ENCODE peak calls at places on chromosome 13, in six cellular contexts. C is mesenchymal stem cell, M is neuronal stem cell, G is IMR-90, Y is H1, Z is trophoblast cell. X is an unnamed sample.

GRCh38 chr13:90717451-90717936 is 630.0 kb upstream of the MIR17HG start:
- DNase-seq in C (peak; percentile 82), M (peak; percentile 72), G (peak; percentile 10), Y (no peak), Z (no peak), X (no peak)

GRCh38 chr13:98977568-98978270 is at the start of gene DOCK9:
- DNase-seq in C (peak; percentile 84), M (peak; percentile 26), G (peak; percentile 65), Y (no peak), Z (peak; percentile 24), X (peak; percentile 63)

GRCh38 chr13:45695198-45695730 is 6.9 kb upstream of the CBY2 start:
- DNase-seq in C (no peak), M (no peak), G (no peak), Y (no peak), Z (peak; percentile 3), X (no peak)

GRCh38 chr13:30572859-30573275 is 44.9 kb upstream of the USPL1 start:
- DNase-seq in C (peak; percentile 76), M (no peak), G (peak; percentile 57), Y (no peak), Z (peak; percentile 27), X (no peak)

GRCh38 chr13:75153386-75153785 is 328.6 kb downstream of the TBC1D4 start:
- DNase-seq in C (no peak), M (no peak), G (no peak), Y (no peak), Z (no peak), X (no peak)

GRCh38 chr13:32669030-32669646 is 82.9 kb downstream of the PDS5B start:
- DNase-seq in C (peak; percentile 64), M (peak; percentile 12), G (peak; percentile 67), Y (no peak), Z (peak; percentile 68), X (no peak)

GRCh38 chr13:101523154-101523669 is 70.7 kb downstream of the ITGBL1 start:
- DNase-seq in C (no peak), M (no peak), G (no peak), Y (no peak), Z (no peak), X (no peak)

GRCh38 chr13:23753523-23753922 is 135.7 kb downstream of the MIPEP start:
- DNase-seq in C (peak; percentile 62), M (no peak), G (peak; percentile 68), Y (no peak), Z (peak; percentile 53), X (no peak)

GRCh38 chr13:20173121-20173746 is 12.4 kb upstream of the GJA3 start:
- DNase-seq in C (no peak), M (no peak), G (peak; percentile 34), Y (no peak), Z (no peak), X (no peak)

GRCh38 chr13:93375491-93375890 is 148.9 kb downstream of the GPC6 start:
- DNase-seq in C (no peak), M (no peak), G (no peak), Y (no peak), Z (no peak), X (no peak)

GRCh38 chr13:30052127-30052526 is 201.7 kb upstream of the UBL3 start:
- DNase-seq in C (no peak), M (no peak), G (no peak), Y (peak; percentile 50), Z (no peak), X (peak; percentile 76)

GRCh38 chr13:41064493-41064892 is 3.2 kb downstream of the WBP4 start:
- DNase-seq in C (peak; percentile 64), M (no peak), G (peak; percentile 90), Y (no peak), Z (peak; percentile 44), X (no peak)

GRCh38 chr13:23960566-23961156 is 63.4 kb upstream of the C1QTNF9B start:
- DNase-seq in C (peak; percentile 63), M (peak; percentile 23), G (peak; percentile 60), Y (no peak), Z (peak; percentile 72), X (no peak)

GRCh38 chr13:23743717-23744116 is 145.5 kb downstream of the MIPEP start:
- DNase-seq in C (no peak), M (no peak), G (no peak), Y (no peak), Z (no peak), X (no peak)

GRCh38 chr13:66618702-66619101 is 611.4 kb downstream of the PCDH9 start:
- DNase-seq in C (peak; percentile 60), M (no peak), G (peak; percentile 63), Y (no peak), Z (peak; percentile 17), X (no peak)

GRCh38 chr13:47705185-47705584 is 295.9 kb downstream of the SUCLA2 start:
- DNase-seq in C (no peak), M (no peak), G (no peak), Y (no peak), Z (no peak), X (no peak)

GRCh38 chr13:98349731-98350305 is 172.7 kb upstream of the RNF113B start:
- DNase-seq in C (no peak), M (no peak), G (no peak), Y (no peak), Z (peak; percentile 46), X (peak; percentile 80)

GRCh38 chr13:99033814-99034213 is 56.0 kb upstream of the DOCK9 start:
- DNase-seq in C (peak; percentile 48), M (peak; percentile 5), G (peak; percentile 28), Y (no peak), Z (peak; percentile 51), X (no peak)

GRCh38 chr13:35894636-35895035 is 236.5 kb downstream of the DCLK1 start:
- DNase-seq in C (no peak), M (no peak), G (peak; percentile 7), Y (no peak), Z (no peak), X (no peak)

GRCh38 chr13:99125335-99125915 is 75.2 kb upstream of the UBAC2 start:
- DNase-seq in C (no peak), M (no peak), G (no peak), Y (no peak), Z (no peak), X (no peak)

GRCh38 chr13:84430015-84430414 is 547.7 kb upstream of the SLITRK1 start:
- DNase-seq in C (no peak), M (no peak), G (peak; percentile 40), Y (no peak), Z (peak; percentile 33), X (no peak)

DNA sequence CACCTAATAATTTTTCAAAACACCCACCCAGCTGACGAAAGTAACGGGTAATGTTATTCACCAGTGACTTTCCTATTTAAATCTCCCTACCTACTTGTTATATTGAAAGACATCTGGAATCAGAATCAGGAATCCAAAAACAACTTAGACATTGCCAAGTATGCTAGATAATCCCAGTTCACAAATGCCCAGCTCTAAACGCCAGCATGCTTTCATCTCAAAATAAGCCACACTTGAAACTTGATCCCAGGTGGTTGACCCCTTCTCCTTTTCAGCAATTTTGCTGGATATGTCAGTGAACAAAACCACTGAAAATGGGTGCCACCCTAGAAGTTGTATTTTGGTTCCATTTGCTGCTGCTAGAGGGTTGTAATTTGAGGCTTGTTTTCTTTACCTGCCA is 66.6 kb downstream of the DCT start:
- DNase-seq in C (no peak), M (no peak), G (no peak), Y (no peak), Z (no peak), X (no peak)
- H4K91ac ChIP-seq in C (no peak overlapping the region), M (no peak overlapping the region), G (no peak overlapping the region), Y (no peak overlapping the region), Z (no peak overlapping the region), X (no peak overlapping the region)

GRCh38 chr13:50915562-50915961 is 6.0 kb downstream of the RNASEH2B start:
- DNase-seq in C (no peak), M (no peak), G (no peak), Y (no peak), Z (no peak), X (no peak)

GRCh38 chr13:50914301-50914700 is 4.7 kb downstream of the RNASEH2B start:
- DNase-seq in C (peak; percentile 34), M (no peak), G (no peak), Y (no peak), Z (no peak), X (no peak)

GRCh38 chr13:50916701-50917184 is 7.2 kb downstream of the RNASEH2B start:
- DNase-seq in C (peak; percentile 9), M (no peak), G (no peak), Y (no peak), Z (peak; percentile 11), X (no peak)

GRCh38 chr13:50912851-50913250 is 3.3 kb downstream of the RNASEH2B start:
- DNase-seq in C (peak; percentile 29), M (no peak), G (peak; percentile 55), Y (no peak), Z (no peak), X (no peak)

DNA sequence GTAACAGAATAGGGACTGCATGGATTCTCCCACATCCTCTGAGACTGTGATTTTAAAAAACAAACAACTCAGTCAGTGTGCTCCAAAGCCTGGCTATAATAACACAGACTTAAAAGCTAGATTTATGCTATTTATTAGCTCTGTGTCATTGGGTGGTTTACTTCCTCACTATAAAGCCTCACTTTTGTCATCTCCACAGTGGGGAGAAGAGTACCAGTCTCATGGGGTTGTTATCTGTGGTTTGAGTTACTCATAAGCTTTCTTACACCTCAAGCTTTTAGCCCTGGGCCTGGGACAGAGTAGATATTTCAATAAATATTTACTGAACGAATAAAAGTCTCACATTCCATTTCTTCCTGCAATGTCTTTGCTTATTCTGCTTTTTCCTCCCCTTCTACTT is 5.3 kb downstream of the RNASEH2B start:
- DNase-seq in C (peak; percentile 76), M (no peak), G (peak; percentile 52), Y (no peak), Z (no peak), X (no peak)
- H3K27ac ChIP-seq in C (no peak overlapping the region), M (no peak overlapping the region), G (no peak overlapping the region), Y (no peak overlapping the region), Z (no peak overlapping the region), X (no peak overlapping the region)

DNA sequence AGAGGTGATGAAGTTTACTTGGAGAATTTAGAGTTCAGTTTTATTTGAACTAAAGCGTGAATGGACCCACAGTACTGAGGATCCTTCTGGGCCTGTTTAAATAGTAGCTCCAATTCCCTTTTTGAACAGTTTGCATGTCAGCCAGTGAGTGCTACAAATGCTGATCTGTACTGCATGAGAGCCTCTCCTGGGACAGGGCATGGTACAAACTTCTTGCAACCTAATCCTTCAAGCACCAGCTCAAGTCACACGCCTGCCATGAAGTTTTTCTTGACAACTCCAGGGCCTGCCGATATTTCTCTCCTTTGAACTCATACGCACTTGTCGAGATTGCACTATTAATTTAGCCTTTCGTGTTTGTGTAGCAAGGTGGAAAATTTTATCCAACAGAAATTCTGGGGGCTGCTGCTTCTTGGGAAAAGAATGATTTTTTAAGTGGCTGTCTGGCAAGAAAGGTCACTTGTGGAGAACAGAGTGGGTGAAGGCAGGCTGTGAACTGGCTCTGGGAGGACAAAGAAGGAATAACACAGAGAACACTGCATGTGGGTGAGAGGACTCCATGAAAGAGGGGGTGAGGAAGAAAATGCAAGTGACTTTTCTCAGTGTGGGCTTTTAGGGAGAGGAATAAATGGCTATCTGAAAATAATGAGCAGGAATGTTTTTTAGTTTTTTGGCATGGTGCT is 192.5 kb downstream of the NDFIP2 start:
- DNase-seq in C (no peak), M (no peak), G (no peak), Y (no peak), Z (no peak), X (no peak)
- H4K8ac ChIP-seq in C (no peak overlapping the region), M (no peak overlapping the region), G (no peak overlapping the region), Y (no peak overlapping the region), Z (no peak overlapping the region), X (no peak overlapping the region)

DNA sequence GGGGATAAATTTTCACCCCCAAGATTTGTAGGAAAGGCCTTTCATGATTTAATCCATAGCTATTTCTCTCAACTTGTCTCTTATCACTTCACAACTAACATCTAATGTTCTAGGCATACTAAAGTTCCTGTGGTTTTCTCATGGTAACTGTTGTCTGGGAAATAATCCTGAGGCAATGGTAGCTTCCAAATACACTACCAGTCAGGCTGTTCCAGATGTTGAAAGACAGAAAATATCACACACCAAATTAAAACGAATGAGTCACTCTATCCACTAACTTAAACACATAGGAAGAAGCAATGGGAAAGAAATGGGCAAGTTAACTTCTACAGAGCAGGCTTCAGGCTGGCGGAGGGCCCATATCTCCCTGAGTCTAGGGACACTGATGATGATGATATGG is 77.7 kb upstream of the MYO16 start:
- DNase-seq in C (peak; percentile 37), M (no peak), G (no peak), Y (no peak), Z (peak; percentile 6), X (no peak)
- H4K91ac ChIP-seq in C (no peak overlapping the region), M (no peak overlapping the region), G (no peak overlapping the region), Y (no peak overlapping the region), Z (no peak overlapping the region), X (no peak overlapping the region)